ENCODE peak calls at places on chromosomes 12 and 14, in ten cellular contexts. One of them, this sample, is unnamed.

GRCh38 chr12:106759526-106760183 is 14.8 kb upstream of the RIC8B start:
- DNase-seq in activated CD4-positive, alpha-beta T cell treated with anti-CD3 and anti-CD28 coated beads, Interleukin-2, amount 50 U/mL, for 1 hour: no peak
- DNase-seq in EH: no peak
- DNase-seq in effector CD8-positive, alpha-beta T cell: no peak
- DNase-seq in iris pigment epithelial cell: no peak
- DNase-seq in left lung: no peak
- DNase-seq in lung microvascular endothelial cell: no peak
- DNase-seq in stimulated activated CD4-positive, alpha-beta T cell treated with anti-CD3 and anti-CD28 coated beads, Interleukin-15, amount 100 ng/mL, for 24 hours: no peak
- DNase-seq in M059J: no peak
- DNase-seq in IMR-90: no peak
- DNase-seq in this sample: no peak

GRCh38 chr12:79725987-79726386 is 35.2 kb upstream of the PAWR start:
- DNase-seq in activated CD4-positive, alpha-beta T cell treated with anti-CD3 and anti-CD28 coated beads, Interleukin-2, amount 50 U/mL, for 1 hour: no peak
- DNase-seq in EH: peak; percentile 86
- DNase-seq in effector CD8-positive, alpha-beta T cell: no peak
- DNase-seq in iris pigment epithelial cell: peak; percentile 85
- DNase-seq in left lung: no peak
- DNase-seq in lung microvascular endothelial cell: peak; percentile 6
- DNase-seq in stimulated activated CD4-positive, alpha-beta T cell treated with anti-CD3 and anti-CD28 coated beads, Interleukin-15, amount 100 ng/mL, for 24 hours: no peak
- DNase-seq in M059J: peak; percentile 83
- DNase-seq in IMR-90: peak; percentile 84
- DNase-seq in this sample: no peak

GRCh38 chr14:90382491-90383125 is 14.2 kb upstream of the CALM1 start:
- DNase-seq in activated CD4-positive, alpha-beta T cell treated with anti-CD3 and anti-CD28 coated beads, Interleukin-2, amount 50 U/mL, for 1 hour: peak; percentile 77
- DNase-seq in EH: peak; percentile 85
- DNase-seq in effector CD8-positive, alpha-beta T cell: peak; percentile 46
- DNase-seq in iris pigment epithelial cell: peak; percentile 83
- DNase-seq in left lung: peak; percentile 78
- DNase-seq in lung microvascular endothelial cell: peak; percentile 87
- DNase-seq in stimulated activated CD4-positive, alpha-beta T cell treated with anti-CD3 and anti-CD28 coated beads, Interleukin-15, amount 100 ng/mL, for 24 hours: peak; percentile 79
- DNase-seq in M059J: peak; percentile 69
- DNase-seq in IMR-90: peak; percentile 79
- DNase-seq in this sample: peak; percentile 70

GRCh38 chr14:62162998-62163589 is 400.9 kb downstream of the SNAPC1 start:
- DNase-seq in activated CD4-positive, alpha-beta T cell treated with anti-CD3 and anti-CD28 coated beads, Interleukin-2, amount 50 U/mL, for 1 hour: no peak
- DNase-seq in EH: peak; percentile 50
- DNase-seq in effector CD8-positive, alpha-beta T cell: no peak
- DNase-seq in iris pigment epithelial cell: peak; percentile 47
- DNase-seq in left lung: no peak
- DNase-seq in lung microvascular endothelial cell: peak; percentile 59
- DNase-seq in stimulated activated CD4-positive, alpha-beta T cell treated with anti-CD3 and anti-CD28 coated beads, Interleukin-15, amount 100 ng/mL, for 24 hours: no peak
- DNase-seq in M059J: peak; percentile 40
- DNase-seq in IMR-90: peak; percentile 56
- DNase-seq in this sample: peak; percentile 40

GRCh38 chr14:22919601-22919921 is 612 bp upstream of the RBM23 start:
- DNase-seq in activated CD4-positive, alpha-beta T cell treated with anti-CD3 and anti-CD28 coated beads, Interleukin-2, amount 50 U/mL, for 1 hour: no peak
- DNase-seq in EH: no peak
- DNase-seq in effector CD8-positive, alpha-beta T cell: no peak
- DNase-seq in iris pigment epithelial cell: no peak
- DNase-seq in left lung: no peak
- DNase-seq in lung microvascular endothelial cell: no peak
- DNase-seq in stimulated activated CD4-positive, alpha-beta T cell treated with anti-CD3 and anti-CD28 coated beads, Interleukin-15, amount 100 ng/mL, for 24 hours: no peak
- DNase-seq in M059J: no peak
- DNase-seq in IMR-90: no peak
- DNase-seq in this sample: no peak

GRCh38 chr12:67645571-67645970 is 3.0 kb upstream of the DYRK2 start:
- DNase-seq in activated CD4-positive, alpha-beta T cell treated with anti-CD3 and anti-CD28 coated beads, Interleukin-2, amount 50 U/mL, for 1 hour: no peak
- DNase-seq in EH: peak; percentile 72
- DNase-seq in effector CD8-positive, alpha-beta T cell: no peak
- DNase-seq in iris pigment epithelial cell: peak; percentile 90
- DNase-seq in left lung: no peak
- DNase-seq in lung microvascular endothelial cell: no peak
- DNase-seq in stimulated activated CD4-positive, alpha-beta T cell treated with anti-CD3 and anti-CD28 coated beads, Interleukin-15, amount 100 ng/mL, for 24 hours: no peak
- DNase-seq in M059J: peak; percentile 54
- DNase-seq in IMR-90: peak; percentile 56
- DNase-seq in this sample: no peak

GRCh38 chr14:52949711-52950409 is 990 bp downstream of the FERMT2 start:
- DNase-seq in activated CD4-positive, alpha-beta T cell treated with anti-CD3 and anti-CD28 coated beads, Interleukin-2, amount 50 U/mL, for 1 hour: no peak
- DNase-seq in EH: peak; percentile 67
- DNase-seq in effector CD8-positive, alpha-beta T cell: no peak
- DNase-seq in iris pigment epithelial cell: peak; percentile 70
- DNase-seq in left lung: no peak
- DNase-seq in lung microvascular endothelial cell: peak; percentile 50
- DNase-seq in stimulated activated CD4-positive, alpha-beta T cell treated with anti-CD3 and anti-CD28 coated beads, Interleukin-15, amount 100 ng/mL, for 24 hours: no peak
- DNase-seq in M059J: peak; percentile 71
- DNase-seq in IMR-90: peak; percentile 46
- DNase-seq in this sample: peak; percentile 55

GRCh38 chr12:106309671-106310313 is 7.3 kb downstream of the TCP11L2 start:
- DNase-seq in activated CD4-positive, alpha-beta T cell treated with anti-CD3 and anti-CD28 coated beads, Interleukin-2, amount 50 U/mL, for 1 hour: no peak
- DNase-seq in EH: peak; percentile 85
- DNase-seq in effector CD8-positive, alpha-beta T cell: no peak
- DNase-seq in iris pigment epithelial cell: peak; percentile 77
- DNase-seq in left lung: no peak
- DNase-seq in lung microvascular endothelial cell: no peak
- DNase-seq in stimulated activated CD4-positive, alpha-beta T cell treated with anti-CD3 and anti-CD28 coated beads, Interleukin-15, amount 100 ng/mL, for 24 hours: no peak
- DNase-seq in M059J: peak; percentile 67
- DNase-seq in IMR-90: peak; percentile 75
- DNase-seq in this sample: peak; percentile 90

GRCh38 chr14:105856676-105857222 is 330.4 kb downstream of the TMEM121 start:
- DNase-seq in activated CD4-positive, alpha-beta T cell treated with anti-CD3 and anti-CD28 coated beads, Interleukin-2, amount 50 U/mL, for 1 hour: no peak
- DNase-seq in EH: no peak
- DNase-seq in effector CD8-positive, alpha-beta T cell: no peak
- DNase-seq in iris pigment epithelial cell: no peak
- DNase-seq in left lung: no peak
- DNase-seq in lung microvascular endothelial cell: no peak
- DNase-seq in stimulated activated CD4-positive, alpha-beta T cell treated with anti-CD3 and anti-CD28 coated beads, Interleukin-15, amount 100 ng/mL, for 24 hours: no peak
- DNase-seq in M059J: no peak
- DNase-seq in IMR-90: no peak
- DNase-seq in this sample: no peak

GRCh38 chr12:27576667-27577347 is 52.8 kb downstream of the PPFIBP1 start:
- DNase-seq in activated CD4-positive, alpha-beta T cell treated with anti-CD3 and anti-CD28 coated beads, Interleukin-2, amount 50 U/mL, for 1 hour: no peak
- DNase-seq in EH: no peak
- DNase-seq in effector CD8-positive, alpha-beta T cell: no peak
- DNase-seq in iris pigment epithelial cell: no peak
- DNase-seq in left lung: no peak
- DNase-seq in lung microvascular endothelial cell: no peak
- DNase-seq in stimulated activated CD4-positive, alpha-beta T cell treated with anti-CD3 and anti-CD28 coated beads, Interleukin-15, amount 100 ng/mL, for 24 hours: no peak
- DNase-seq in M059J: no peak
- DNase-seq in IMR-90: no peak
- DNase-seq in this sample: peak; percentile 38

GRCh38 chr14:105536051-105536450 is 9.7 kb downstream of the TMEM121 start:
- DNase-seq in activated CD4-positive, alpha-beta T cell treated with anti-CD3 and anti-CD28 coated beads, Interleukin-2, amount 50 U/mL, for 1 hour: no peak
- DNase-seq in EH: no peak
- DNase-seq in effector CD8-positive, alpha-beta T cell: no peak
- DNase-seq in iris pigment epithelial cell: no peak
- DNase-seq in left lung: no peak
- DNase-seq in lung microvascular endothelial cell: no peak
- DNase-seq in stimulated activated CD4-positive, alpha-beta T cell treated with anti-CD3 and anti-CD28 coated beads, Interleukin-15, amount 100 ng/mL, for 24 hours: no peak
- DNase-seq in M059J: no peak
- DNase-seq in IMR-90: no peak
- DNase-seq in this sample: no peak

GRCh38 chr12:94235894-94236293 is 87.5 kb downstream of the PLXNC1 start:
- DNase-seq in activated CD4-positive, alpha-beta T cell treated with anti-CD3 and anti-CD28 coated beads, Interleukin-2, amount 50 U/mL, for 1 hour: no peak
- DNase-seq in EH: no peak
- DNase-seq in effector CD8-positive, alpha-beta T cell: no peak
- DNase-seq in iris pigment epithelial cell: no peak
- DNase-seq in left lung: no peak
- DNase-seq in lung microvascular endothelial cell: no peak
- DNase-seq in stimulated activated CD4-positive, alpha-beta T cell treated with anti-CD3 and anti-CD28 coated beads, Interleukin-15, amount 100 ng/mL, for 24 hours: no peak
- DNase-seq in M059J: no peak
- DNase-seq in IMR-90: no peak
- DNase-seq in this sample: no peak

This sample was measured in ACHN.